ENCODE peak calls at places on chromosomes 11 and 22, in four cellular contexts. F is GDM1, D is tibial artery, W is NCI-H1694 treated with DMSO at 0.1 percent for 48 hours. R is an unnamed sample.

GRCh38 chr11:68128682-68129327 is 7.6 kb upstream of the CHKA start:
- DNase-seq in F (no peak), D (peak; percentile 79), W (no peak), R (no peak)

GRCh38 chr22:19590696-19591095 is 66.5 kb upstream of the CLDN5 start:
- DNase-seq in F (no peak), D (no peak), W (no peak), R (no peak)

GRCh38 chr22:37552560-37553163 is 7.6 kb upstream of the CDC42EP1 start:
- DNase-seq in F (no peak), D (no peak), W (no peak), R (no peak)

GRCh38 chr11:16902979-16903378 is 111.2 kb downstream of the PLEKHA7 start:
- DNase-seq in F (peak; percentile 50), D (no peak), W (no peak), R (no peak)

GRCh38 chr11:33135216-33135615 is 26.1 kb downstream of the CSTF3 start:
- DNase-seq in F (no peak), D (no peak), W (no peak), R (no peak)

GRCh38 chr11:69674267-69674885 is 777 bp downstream of the LTO1 start:
- DNase-seq in F (no peak), D (no peak), W (no peak), R (no peak)

GRCh38 chr11:60305906-60306619 is 21.0 kb upstream of the MS4A6E start:
- DNase-seq in F (no peak), D (no peak), W (no peak), R (no peak)

GRCh38 chr22:20583471-20583922 is 76.1 kb downstream of the MED15 start:
- DNase-seq in F (no peak), D (no peak), W (no peak), R (no peak)

GRCh38 chr11:2796091-2796490 is 89.5 kb downstream of the CDKN1C start:
- DNase-seq in F (no peak), D (no peak), W (no peak), R (no peak)

GRCh38 chr11:27319065-27319464 is 44.0 kb downstream of the CCDC34 start:
- DNase-seq in F (no peak), D (no peak), W (no peak), R (no peak)

GRCh38 chr11:107929611-107930200 is 1.5 kb downstream of the RAB39A start:
- DNase-seq in F (no peak), D (no peak), W (no peak), R (no peak)

GRCh38 chr22:40603088-40603605 is 33.4 kb downstream of the MRTFA start:
- DNase-seq in F (no peak), D (no peak), W (no peak), R (no peak)

GRCh38 chr11:63552921-63553320 is 10.3 kb downstream of the PLAAT2 start:
- DNase-seq in F (no peak), D (no peak), W (no peak), R (no peak)

GRCh38 chr11:60910711-60911366 is 3.1 kb upstream of the TMEM109 start:
- DNase-seq in F (no peak), D (no peak), W (no peak), R (no peak)

GRCh38 chr11:60077216-60077817 is 11.1 kb upstream of the MS4A2 start:
- DNase-seq in F (no peak), D (no peak), W (no peak), R (no peak)

GRCh38 chr11:74929431-74930363 is 19.2 kb downstream of the XRRA1 start:
- DNase-seq in F (peak; percentile 57), D (peak; percentile 67), W (peak; percentile 76), R (peak; percentile 28)

GRCh38 chr11:114366331-114367243 is 33.7 kb downstream of the C11orf71 start:
- DNase-seq in F (no peak), D (no peak), W (no peak), R (no peak)

GRCh38 chr11:96254854-96255253 is 88.1 kb downstream of the MAML2 start:
- DNase-seq in F (no peak), D (no peak), W (no peak), R (no peak)

GRCh38 chr11:126305699-126306098 is 1.8 kb downstream of the DCPS start:
- DNase-seq in F (no peak), D (no peak), W (no peak), R (no peak)

GRCh38 chr22:20316844-20317401 is 2.9 kb downstream of the DGCR6L start:
- DNase-seq in F (no peak), D (no peak), W (no peak), R (no peak)